ENCODE peak calls at places on chromosome 1, in ten cellular contexts. One of them, this sample, is unnamed.

GRCh38 chr1:88697503-88697902 is 13.4 kb downstream of the PKN2 start:
- DNase-seq in GM12864: no peak
- DNase-seq in PC-9: no peak
- DNase-seq in tibial nerve: no peak
- DNase-seq in NB4: no peak
- DNase-seq in left ventricle myocardium inferior: no peak
- DNase-seq in lower lobe of right lung: no peak
- DNase-seq in brain microvascular endothelial cell: no peak
- DNase-seq in adrenal gland: no peak
- DNase-seq in AG04450: no peak
- DNase-seq in this sample: no peak

GRCh38 chr1:212433577-212434462 is 1.1 kb downstream of the NENF start:
- DNase-seq in adrenal gland: no peak
- DNase-seq in brain microvascular endothelial cell: no peak
- DNase-seq in left ventricle myocardium inferior: no peak
- DNase-seq in AG04450: no peak
- DNase-seq in lower lobe of right lung: no peak
- DNase-seq in GM12864: no peak
- DNase-seq in PC-9: no peak
- DNase-seq in tibial nerve: no peak
- DNase-seq in NB4: no peak
- DNase-seq in this sample: no peak

GRCh38 chr1:67647036-67647798 is 37.8 kb upstream of the GADD45A start:
- DNase-seq in adrenal gland: peak
- DNase-seq in AG04450: no peak
- DNase-seq in GM12864: no peak
- DNase-seq in PC-9: no peak
- DNase-seq in tibial nerve: no peak
- DNase-seq in left ventricle myocardium inferior: no peak
- DNase-seq in NB4: no peak
- DNase-seq in lower lobe of right lung: no peak
- DNase-seq in brain microvascular endothelial cell: no peak
- DNase-seq in this sample: peak

GRCh38 chr1:32972814-32973428 is 8.3 kb upstream of the RNF19B start:
- DNase-seq in tibial nerve: no peak
- DNase-seq in NB4: no peak
- DNase-seq in GM12864: no peak
- DNase-seq in adrenal gland: peak
- DNase-seq in brain microvascular endothelial cell: no peak
- DNase-seq in AG04450: no peak
- DNase-seq in PC-9: peak
- DNase-seq in lower lobe of right lung: peak
- DNase-seq in left ventricle myocardium inferior: peak
- DNase-seq in this sample: no peak

GRCh38 chr1:204621391-204621790 is 64.1 kb downstream of the LRRN2 start:
- DNase-seq in tibial nerve: no peak
- DNase-seq in GM12864: no peak
- DNase-seq in adrenal gland: no peak
- DNase-seq in lower lobe of right lung: no peak
- DNase-seq in brain microvascular endothelial cell: no peak
- DNase-seq in NB4: no peak
- DNase-seq in left ventricle myocardium inferior: no peak
- DNase-seq in AG04450: no peak
- DNase-seq in PC-9: peak
- DNase-seq in this sample: no peak

GRCh38 chr1:70528591-70529333 is 117.7 kb downstream of the CTH start:
- DNase-seq in lower lobe of right lung: no peak
- DNase-seq in tibial nerve: no peak
- DNase-seq in GM12864: no peak
- DNase-seq in brain microvascular endothelial cell: peak
- DNase-seq in AG04450: no peak
- DNase-seq in NB4: peak
- DNase-seq in PC-9: peak
- DNase-seq in left ventricle myocardium inferior: no peak
- DNase-seq in adrenal gland: no peak
- DNase-seq in this sample: peak

GRCh38 chr1:2466834-2467554 is 9.1 kb upstream of the PLCH2 start:
- DNase-seq in AG04450: no peak
- DNase-seq in tibial nerve: no peak
- DNase-seq in left ventricle myocardium inferior: no peak
- DNase-seq in GM12864: no peak
- DNase-seq in adrenal gland: no peak
- DNase-seq in lower lobe of right lung: no peak
- DNase-seq in brain microvascular endothelial cell: no peak
- DNase-seq in PC-9: no peak
- DNase-seq in NB4: no peak
- DNase-seq in this sample: no peak

GRCh38 chr1:86596891-86597290 is 50.0 kb downstream of the CLCA4 start:
- DNase-seq in adrenal gland: no peak
- DNase-seq in left ventricle myocardium inferior: no peak
- DNase-seq in AG04450: no peak
- DNase-seq in GM12864: no peak
- DNase-seq in PC-9: no peak
- DNase-seq in tibial nerve: no peak
- DNase-seq in NB4: no peak
- DNase-seq in lower lobe of right lung: no peak
- DNase-seq in brain microvascular endothelial cell: no peak
- DNase-seq in this sample: no peak

GRCh38 chr1:66316464-66317155 is 217.3 kb upstream of the SGIP1 start:
- DNase-seq in PC-9: no peak
- DNase-seq in adrenal gland: no peak
- DNase-seq in GM12864: no peak
- DNase-seq in brain microvascular endothelial cell: no peak
- DNase-seq in left ventricle myocardium inferior: no peak
- DNase-seq in lower lobe of right lung: no peak
- DNase-seq in AG04450: no peak
- DNase-seq in tibial nerve: no peak
- DNase-seq in NB4: no peak
- DNase-seq in this sample: peak

GRCh38 chr1:70034403-70034802 is 171.0 kb downstream of the LRRC40 start:
- DNase-seq in PC-9: peak
- DNase-seq in AG04450: peak
- DNase-seq in left ventricle myocardium inferior: no peak
- DNase-seq in NB4: peak
- DNase-seq in lower lobe of right lung: no peak
- DNase-seq in tibial nerve: no peak
- DNase-seq in GM12864: no peak
- DNase-seq in adrenal gland: no peak
- DNase-seq in brain microvascular endothelial cell: peak
- DNase-seq in this sample: peak

GRCh38 chr1:64826991-64827390 is 82.1 kb downstream of the RAVER2 start:
- DNase-seq in lower lobe of right lung: no peak
- DNase-seq in tibial nerve: no peak
- DNase-seq in NB4: no peak
- DNase-seq in PC-9: no peak
- DNase-seq in AG04450: no peak
- DNase-seq in brain microvascular endothelial cell: peak
- DNase-seq in GM12864: no peak
- DNase-seq in left ventricle myocardium inferior: no peak
- DNase-seq in adrenal gland: no peak
- DNase-seq in this sample: peak

GRCh38 chr1:23178931-23179330 is 10.3 kb upstream of the LUZP1 start:
- DNase-seq in tibial nerve: no peak
- DNase-seq in left ventricle myocardium inferior: no peak
- DNase-seq in lower lobe of right lung: no peak
- DNase-seq in AG04450: no peak
- DNase-seq in NB4: peak
- DNase-seq in adrenal gland: no peak
- DNase-seq in PC-9: no peak
- DNase-seq in brain microvascular endothelial cell: peak
- DNase-seq in GM12864: no peak
- DNase-seq in this sample: peak

GRCh38 chr1:171107969-171108368 is 17.3 kb downstream of the FMO3 start:
- DNase-seq in tibial nerve: no peak
- DNase-seq in GM12864: no peak
- DNase-seq in PC-9: no peak
- DNase-seq in brain microvascular endothelial cell: no peak
- DNase-seq in AG04450: no peak
- DNase-seq in NB4: no peak
- DNase-seq in lower lobe of right lung: no peak
- DNase-seq in adrenal gland: no peak
- DNase-seq in left ventricle myocardium inferior: no peak
- DNase-seq in this sample: no peak

GRCh38 chr1:167628754-167629515 is 1.1 kb upstream of the RCSD1 start:
- DNase-seq in tibial nerve: no peak
- DNase-seq in PC-9: no peak
- DNase-seq in AG04450: no peak
- DNase-seq in adrenal gland: no peak
- DNase-seq in lower lobe of right lung: no peak
- DNase-seq in NB4: no peak
- DNase-seq in GM12864: no peak
- DNase-seq in brain microvascular endothelial cell: no peak
- DNase-seq in left ventricle myocardium inferior: no peak
- DNase-seq in this sample: no peak

GRCh38 chr1:167625040-167625823 is 4.8 kb upstream of the RCSD1 start:
- DNase-seq in GM12864: no peak
- DNase-seq in left ventricle myocardium inferior: no peak
- DNase-seq in tibial nerve: no peak
- DNase-seq in AG04450: no peak
- DNase-seq in brain microvascular endothelial cell: no peak
- DNase-seq in NB4: no peak
- DNase-seq in lower lobe of right lung: no peak
- DNase-seq in adrenal gland: no peak
- DNase-seq in PC-9: no peak
- DNase-seq in this sample: no peak

GRCh38 chr1:167627865-167628641 is 2.0 kb upstream of the RCSD1 start:
- DNase-seq in tibial nerve: no peak
- DNase-seq in NB4: peak
- DNase-seq in brain microvascular endothelial cell: no peak
- DNase-seq in GM12864: peak
- DNase-seq in lower lobe of right lung: no peak
- DNase-seq in left ventricle myocardium inferior: peak
- DNase-seq in PC-9: peak
- DNase-seq in adrenal gland: peak
- DNase-seq in AG04450: no peak
- DNase-seq in this sample: no peak

GRCh38 chr1:167629681-167630567 is at the start of gene RCSD1:
- DNase-seq in PC-9: no peak
- DNase-seq in adrenal gland: peak
- DNase-seq in lower lobe of right lung: peak
- DNase-seq in NB4: peak
- DNase-seq in tibial nerve: no peak
- DNase-seq in GM12864: no peak
- DNase-seq in brain microvascular endothelial cell: no peak
- DNase-seq in AG04450: no peak
- DNase-seq in left ventricle myocardium inferior: peak
- DNase-seq in this sample: no peak

GRCh38 chr1:167627615-167627864 is 2.5 kb upstream of the RCSD1 start:
- DNase-seq in brain microvascular endothelial cell: no peak
- DNase-seq in tibial nerve: no peak
- DNase-seq in lower lobe of right lung: no peak
- DNase-seq in left ventricle myocardium inferior: no peak
- DNase-seq in PC-9: no peak
- DNase-seq in GM12864: no peak
- DNase-seq in AG04450: no peak
- DNase-seq in NB4: no peak
- DNase-seq in adrenal gland: no peak
- DNase-seq in this sample: no peak
- TF ChIP-seq CTCF in brain microvascular endothelial cell: no peak
- TF ChIP-seq CTCF in tibial nerve: no peak
- TF ChIP-seq CTCF in lower lobe of right lung: no peak
- TF ChIP-seq CTCF in left ventricle myocardium inferior: no peak
- TF ChIP-seq CTCF in PC-9: no peak
- TF ChIP-seq CTCF in GM12864: no peak
- TF ChIP-seq CTCF in AG04450: no peak
- TF ChIP-seq CTCF in NB4: no peak
- TF ChIP-seq CTCF in adrenal gland: no peak
- TF ChIP-seq CTCF in this sample: no peak

DNA sequence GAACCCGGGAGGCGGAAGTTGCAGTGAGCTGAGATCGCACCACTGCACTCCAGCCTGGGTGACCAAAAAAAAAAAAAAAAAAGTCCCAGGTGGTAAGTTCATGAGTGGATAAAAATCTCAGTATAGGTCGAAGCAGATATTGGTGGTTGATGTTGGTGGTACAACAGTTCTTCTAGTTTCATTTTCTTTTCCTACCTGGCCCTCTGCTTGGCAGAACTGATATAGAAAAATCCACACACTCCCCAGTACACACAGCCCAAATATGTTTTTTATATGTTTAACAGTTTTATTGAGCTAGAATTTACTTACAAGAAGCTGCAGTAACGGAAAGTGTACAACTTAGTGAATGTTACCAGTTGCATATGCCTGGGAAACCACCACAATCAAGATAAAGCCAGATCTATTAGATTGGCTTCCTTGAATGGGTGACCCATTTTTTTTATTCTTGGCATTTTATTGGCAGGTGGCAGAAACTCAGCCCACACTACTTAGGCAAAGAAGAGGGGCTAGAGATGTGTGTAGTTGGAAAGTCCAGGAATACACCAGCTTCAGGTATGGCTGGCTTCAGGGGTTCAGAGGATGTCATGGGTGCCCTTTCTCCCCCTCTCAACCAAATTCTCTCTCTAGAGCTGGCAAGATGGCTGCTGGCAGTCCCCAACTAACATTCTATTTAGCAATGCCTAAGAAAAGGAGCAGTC is 118.3 kb upstream of the SLC25A33 start:
- DNase-seq in left ventricle myocardium inferior: no peak
- DNase-seq in tibial nerve: no peak
- DNase-seq in GM12864: no peak
- DNase-seq in brain microvascular endothelial cell: no peak
- DNase-seq in adrenal gland: no peak
- DNase-seq in AG04450: no peak
- DNase-seq in NB4: no peak
- DNase-seq in PC-9: no peak
- DNase-seq in lower lobe of right lung: no peak
- DNase-seq in this sample: no peak
- H3K4me3 ChIP-seq in left ventricle myocardium inferior: no peak
- H3K4me3 ChIP-seq in tibial nerve: no peak
- H3K4me3 ChIP-seq in GM12864: no peak
- H3K4me3 ChIP-seq in brain microvascular endothelial cell: no peak
- H3K4me3 ChIP-seq in adrenal gland: no peak
- H3K4me3 ChIP-seq in AG04450: no peak
- H3K4me3 ChIP-seq in NB4: no peak
- H3K4me3 ChIP-seq in PC-9: no peak
- H3K4me3 ChIP-seq in lower lobe of right lung: no peak
- H3K4me3 ChIP-seq in this sample: no peak

DNA sequence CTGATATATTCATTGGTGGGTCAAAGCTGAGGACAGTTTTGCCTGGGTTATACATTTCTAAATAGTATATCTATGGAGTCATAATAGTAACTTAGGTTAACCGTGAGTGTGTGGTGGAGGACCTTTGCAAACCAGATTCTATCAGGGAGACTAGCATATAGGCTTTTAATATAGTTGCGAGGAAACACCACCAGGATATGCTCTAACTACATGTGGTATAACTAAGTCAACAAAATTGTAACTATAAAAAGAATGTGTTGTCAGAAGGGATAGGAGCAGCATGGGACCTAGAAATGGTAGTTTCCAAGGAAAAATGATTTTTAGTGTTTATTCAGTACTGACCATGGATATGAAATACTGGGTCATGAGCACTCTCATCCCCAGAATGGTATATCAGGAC is 338.1 kb downstream of the TGFB2 start:
- DNase-seq in PC-9: no peak
- DNase-seq in NB4: no peak
- DNase-seq in AG04450: no peak
- DNase-seq in brain microvascular endothelial cell: no peak
- DNase-seq in GM12864: no peak
- DNase-seq in lower lobe of right lung: no peak
- DNase-seq in adrenal gland: no peak
- DNase-seq in tibial nerve: no peak
- DNase-seq in left ventricle myocardium inferior: no peak
- DNase-seq in this sample: no peak
- TF ChIP-seq CTCF in PC-9: no peak
- TF ChIP-seq CTCF in NB4: no peak
- TF ChIP-seq CTCF in AG04450: peak
- TF ChIP-seq CTCF in brain microvascular endothelial cell: no peak
- TF ChIP-seq CTCF in GM12864: no peak
- TF ChIP-seq CTCF in lower lobe of right lung: no peak
- TF ChIP-seq CTCF in adrenal gland: no peak
- TF ChIP-seq CTCF in tibial nerve: no peak
- TF ChIP-seq CTCF in left ventricle myocardium inferior: no peak
- TF ChIP-seq CTCF in this sample: no peak

GRCh38 chr1:109913360-109913879 is 2.8 kb downstream of the CSF1 start:
- DNase-seq in AG04450: no peak
- DNase-seq in GM12864: no peak
- DNase-seq in PC-9: no peak
- DNase-seq in brain microvascular endothelial cell: no peak
- DNase-seq in lower lobe of right lung: no peak
- DNase-seq in tibial nerve: no peak
- DNase-seq in NB4: no peak
- DNase-seq in left ventricle myocardium inferior: no peak
- DNase-seq in adrenal gland: no peak
- DNase-seq in this sample: no peak
- H3K4me3 ChIP-seq in AG04450: peak
- H3K4me3 ChIP-seq in GM12864: no peak
- H3K4me3 ChIP-seq in PC-9: peak
- H3K4me3 ChIP-seq in brain microvascular endothelial cell: no peak
- H3K4me3 ChIP-seq in lower lobe of right lung: peak
- H3K4me3 ChIP-seq in tibial nerve: no peak
- H3K4me3 ChIP-seq in NB4: no peak
- H3K4me3 ChIP-seq in left ventricle myocardium inferior: peak
- H3K4me3 ChIP-seq in adrenal gland: peak
- H3K4me3 ChIP-seq in this sample: peak